ENCODE peak calls at places on chromosome 16, in six cellular contexts. L, S, N, X, K and V are unnamed samples.

GRCh38 chr16:73049051-73049910 is 1.4 kb upstream of the ZFHX3 start:
- DNase-seq in L (no peak), S (no peak), N (no peak), X (no peak), K (no peak), V (no peak)

GRCh38 chr16:2483160-2483559 is 8.2 kb downstream of the TBC1D24 start:
- DNase-seq in L (no peak), S (no peak), N (no peak), X (no peak), K (no peak), V (no peak)

GRCh38 chr16:71467810-71468209 is 5.8 kb upstream of the ZNF23 start:
- DNase-seq in L (peak; percentile 73), S (peak; percentile 45), N (peak; percentile 35), X (no peak), K (peak; percentile 27), V (peak; percentile 37)

GRCh38 chr16:79430129-79430789 is 170.3 kb downstream of the MAF start:
- DNase-seq in L (no peak), S (no peak), N (no peak), X (no peak), K (no peak), V (no peak)

GRCh38 chr16:3112058-3112880 is at the start of gene ZNF205:
- DNase-seq in L (peak; percentile 84), S (peak; percentile 39), N (peak; percentile 89), X (no peak), K (peak; percentile 71), V (peak; percentile 67)

GRCh38 chr16:70730016-70730415 is 44.2 kb upstream of the MTSS2 start:
- DNase-seq in L (no peak), S (no peak), N (no peak), X (no peak), K (no peak), V (no peak)

GRCh38 chr16:76639685-76640289 is 362.6 kb downstream of the CNTNAP4 start:
- DNase-seq in L (no peak), S (no peak), N (peak; percentile 42), X (no peak), K (peak; percentile 47), V (no peak)

GRCh38 chr16:67942200-67942509 is 1.8 kb downstream of the LCAT start:
- DNase-seq in L (no peak), S (peak; percentile 62), N (peak; percentile 37), X (no peak), K (no peak), V (peak; percentile 43)

GRCh38 chr16:53099318-53100130 is 44.7 kb downstream of the CHD9 start:
- DNase-seq in L (peak; percentile 69), S (peak; percentile 46), N (peak; percentile 87), X (no peak), K (peak; percentile 98), V (peak; percentile 50)

GRCh38 chr16:70604407-70605283 is 41.7 kb upstream of the IL34 start:
- DNase-seq in L (no peak), S (no peak), N (no peak), X (no peak), K (no peak), V (no peak)

GRCh38 chr16:31211960-31212359 is 2.0 kb upstream of the TRIM72 start:
- DNase-seq in L (no peak), S (no peak), N (no peak), X (no peak), K (no peak), V (no peak)

GRCh38 chr16:27787661-27788060 is 237.7 kb downstream of the KATNIP start:
- DNase-seq in L (no peak), S (no peak), N (no peak), X (no peak), K (no peak), V (no peak)

GRCh38 chr16:29927523-29927905 is 1.5 kb upstream of the KCTD13 start:
- DNase-seq in L (no peak), S (no peak), N (no peak), X (no peak), K (no peak), V (no peak)

GRCh38 chr16:85507342-85507741 is 105.8 kb upstream of the GSE1 start:
- DNase-seq in L (no peak), S (no peak), N (no peak), X (no peak), K (no peak), V (no peak)

GRCh38 chr16:4384497-4384896 is 12.8 kb downstream of the VASN start:
- DNase-seq in L (no peak), S (no peak), N (no peak), X (no peak), K (no peak), V (no peak)

GRCh38 chr16:56029026-56029425 is 153.9 kb upstream of the CES5A start:
- DNase-seq in L (no peak), S (no peak), N (no peak), X (no peak), K (no peak), V (no peak)

GRCh38 chr16:68287276-68288251 is 23.2 kb downstream of the SLC7A6OS start:
- DNase-seq in L (no peak), S (no peak), N (no peak), X (peak; percentile 43), K (peak; percentile 80), V (no peak)

GRCh38 chr16:12900599-12901203 is 697 bp upstream of the SHISA9 start:
- DNase-seq in L (no peak), S (no peak), N (no peak), X (no peak), K (no peak), V (no peak)

GRCh38 chr16:29710227-29711219 is 31.5 kb downstream of the QPRT start:
- DNase-seq in L (no peak), S (peak; percentile 56), N (peak; percentile 76), X (peak; percentile 61), K (peak; percentile 71), V (no peak)

GRCh38 chr16:48538746-48539484 is 71.1 kb downstream of the N4BP1 start:
- DNase-seq in L (peak; percentile 37), S (no peak), N (no peak), X (no peak), K (no peak), V (no peak)
- TF ChIP-seq CTCF in L (no peak), S (no peak), N (peak; percentile 44), X (peak; percentile 40), K (peak; percentile 40), V (peak; percentile 52)

GRCh38 chr16:24540575-24541240 is 1.3 kb downstream of the RBBP6 start:
- DNase-seq in L (no peak), S (no peak), N (peak; percentile 27), X (no peak), K (peak; percentile 37), V (no peak)

GRCh38 chr16:24539850-24540484 is 601 bp downstream of the RBBP6 start:
- DNase-seq in L (peak; percentile 45), S (no peak), N (peak; percentile 58), X (no peak), K (peak; percentile 3), V (no peak)

GRCh38 chr16:24538756-24539294 is 541 bp upstream of the RBBP6 start:
- DNase-seq in L (no peak), S (no peak), N (no peak), X (peak; percentile 60), K (no peak), V (no peak)

GRCh38 chr16:24537474-24538337 is 1.7 kb upstream of the RBBP6 start:
- DNase-seq in L (no peak), S (no peak), N (peak; percentile 88), X (no peak), K (no peak), V (no peak)

DNA sequence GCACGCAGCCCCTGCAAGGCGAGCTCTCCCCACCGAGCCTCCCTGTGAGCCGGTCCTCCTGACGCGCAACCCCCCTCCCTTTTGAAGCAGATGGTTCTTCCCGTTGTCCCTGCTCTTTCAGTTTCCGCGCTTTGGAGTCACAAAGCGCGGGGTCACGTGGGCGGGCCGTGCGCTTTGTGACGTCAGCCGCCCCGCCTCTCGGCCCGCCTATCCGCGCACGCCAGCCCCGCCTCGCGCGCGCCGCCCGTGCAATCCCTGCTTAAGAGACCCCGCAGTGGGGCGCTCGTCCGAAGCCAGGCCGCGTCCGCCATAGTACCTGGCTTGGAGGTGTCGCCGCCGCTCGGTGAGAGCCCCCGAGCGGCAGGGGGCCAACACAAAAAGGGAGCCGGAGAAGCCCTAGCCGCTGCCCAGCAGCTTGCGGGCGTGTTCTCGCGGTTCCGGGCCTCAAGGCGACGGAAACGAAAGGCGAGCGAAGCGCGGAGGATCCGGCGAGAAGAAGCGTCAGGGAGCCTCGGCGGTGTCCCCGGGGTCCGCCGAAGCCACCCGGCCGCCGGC is at the start of gene RBBP6:
- DNase-seq in L (peak; percentile 96), S (peak; percentile 88), N (peak; percentile 97), X (peak; percentile 88), K (peak; percentile 96), V (peak; percentile 90)
- TF ChIP-seq CTCF in L (peak; percentile 18), S (no peak), N (peak; percentile 24), X (peak; percentile 13), K (no peak), V (peak; percentile 39)

GRCh38 chr16:9409753-9410493 is 318.5 kb downstream of the HAPSTR1 start:
- DNase-seq in L (no peak), S (no peak), N (no peak), X (no peak), K (no peak), V (no peak)

GRCh38 chr16:9404811-9405210 is 313.4 kb downstream of the HAPSTR1 start:
- DNase-seq in L (no peak), S (no peak), N (no peak), X (no peak), K (no peak), V (no peak)

GRCh38 chr16:9406039-9406438 is 314.6 kb downstream of the HAPSTR1 start:
- DNase-seq in L (no peak), S (no peak), N (no peak), X (no peak), K (no peak), V (no peak)

GRCh38 chr16:9407206-9407758 is 315.8 kb downstream of the HAPSTR1 start:
- DNase-seq in L (no peak), S (no peak), N (peak; percentile 18), X (no peak), K (no peak), V (no peak)

DNA sequence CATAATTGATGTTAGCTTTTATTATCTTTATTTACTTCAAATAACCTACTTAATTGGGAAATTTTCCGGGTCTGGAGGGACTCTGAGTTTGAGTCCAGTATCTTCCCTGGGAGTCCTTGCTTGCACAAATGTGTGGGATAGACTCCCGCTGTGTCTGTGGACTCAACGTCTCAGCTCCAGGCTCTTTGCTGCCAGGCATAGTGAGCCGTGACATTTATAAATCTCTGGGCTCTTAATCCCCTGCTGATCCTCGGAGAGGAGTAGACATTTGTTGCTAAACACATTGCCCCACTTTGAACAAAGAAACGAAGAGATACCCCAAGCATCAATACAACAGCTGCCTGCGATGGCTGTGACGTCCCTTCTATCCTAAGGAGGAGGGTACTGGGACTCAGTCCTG is 316.9 kb downstream of the HAPSTR1 start:
- DNase-seq in L (no peak), S (no peak), N (peak; percentile 72), X (no peak), K (no peak), V (no peak)
- TF ChIP-seq CTCF in L (no peak), S (no peak), N (no peak), X (no peak), K (no peak), V (no peak)

DNA sequence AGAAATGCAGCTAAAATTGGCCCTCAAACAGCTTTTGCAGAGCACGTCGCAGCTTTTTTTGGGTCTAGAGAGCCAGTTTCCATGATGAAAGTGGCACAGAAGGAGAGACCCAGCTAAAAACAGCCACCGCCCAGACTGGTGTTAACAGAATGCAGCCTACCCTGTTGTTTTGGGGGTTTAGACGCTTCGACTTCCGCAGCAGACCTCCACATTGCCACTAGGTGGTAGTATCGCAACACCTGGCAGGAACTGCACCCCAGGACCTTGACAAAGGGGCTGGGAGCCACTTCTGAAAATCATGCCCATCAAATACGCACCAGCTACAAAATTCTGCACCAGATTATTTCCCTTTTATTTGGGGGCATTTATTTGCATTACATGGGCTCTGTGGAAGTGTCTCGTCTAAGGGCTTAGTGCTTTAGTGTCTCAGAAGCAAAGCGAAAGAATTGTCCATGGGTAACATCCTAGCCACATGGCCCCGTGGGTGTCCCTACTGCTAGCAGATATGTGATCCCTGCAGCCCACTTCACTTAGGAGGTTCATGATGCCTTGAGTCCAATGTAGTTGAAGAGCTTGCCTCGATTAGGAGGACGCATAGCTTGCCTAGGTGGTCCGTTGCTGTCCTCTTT is 167.1 kb downstream of the HAPSTR1 start:
- DNase-seq in L (peak; percentile 47), S (peak; percentile 29), N (peak; percentile 68), X (no peak), K (peak; percentile 12), V (peak; percentile 41)
- TF ChIP-seq CTCF in L (peak; percentile 58), S (peak; percentile 51), N (peak; percentile 85), X (peak; percentile 62), K (peak; percentile 34), V (peak; percentile 90)